ENCODE peak calls at places on chromosomes 7 and 10, in five cellular contexts. One of them, this sample, is unnamed. For H3K4me1, the result is how much of the 10 kb centered on the place peaks cover.

GRCh38 chr10:57964371-57964770 is 303.3 kb downstream of the IPMK start:
- DNase-seq in right atrium auricular region: no peak
- DNase-seq in mucosa of descending colon: no peak
- DNase-seq in sigmoid colon: no peak
- DNase-seq in SK-N-SH: no peak
- DNase-seq in this sample: no peak

GRCh38 chr7:45654341-45654740 is 80.2 kb downstream of the ADCY1 start:
- DNase-seq in mucosa of descending colon: no peak
- DNase-seq in SK-N-SH: no peak
- DNase-seq in right atrium auricular region: no peak
- DNase-seq in sigmoid colon: no peak
- DNase-seq in this sample: no peak

GRCh38 chr10:123986736-123987135 is 95.1 kb upstream of the CPXM2 start:
- DNase-seq in mucosa of descending colon: no peak
- DNase-seq in sigmoid colon: no peak
- DNase-seq in right atrium auricular region: no peak
- DNase-seq in SK-N-SH: no peak
- DNase-seq in this sample: peak

GRCh38 chr10:15419279-15419874 is 48.3 kb upstream of the FAM171A1 start:
- DNase-seq in right atrium auricular region: no peak
- DNase-seq in SK-N-SH: peak
- DNase-seq in sigmoid colon: no peak
- DNase-seq in mucosa of descending colon: peak
- DNase-seq in this sample: no peak

GRCh38 chr7:26860361-26860760 is 4.0 kb downstream of the SKAP2 start:
- DNase-seq in right atrium auricular region: no peak
- DNase-seq in mucosa of descending colon: peak
- DNase-seq in SK-N-SH: no peak
- DNase-seq in sigmoid colon: no peak
- DNase-seq in this sample: no peak

GRCh38 chr7:35781200-35781701 is 19.6 kb upstream of the SEPTIN7 start:
- DNase-seq in mucosa of descending colon: no peak
- DNase-seq in right atrium auricular region: no peak
- DNase-seq in SK-N-SH: no peak
- DNase-seq in sigmoid colon: no peak
- DNase-seq in this sample: no peak

GRCh38 chr7:20598479-20599419 is 16.7 kb upstream of the ABCB5 start:
- DNase-seq in sigmoid colon: no peak
- DNase-seq in right atrium auricular region: no peak
- DNase-seq in SK-N-SH: peak
- DNase-seq in mucosa of descending colon: no peak
- DNase-seq in this sample: no peak

GRCh38 chr7:140390466-140391190 is 7.7 kb downstream of the SLC37A3 start:
- DNase-seq in SK-N-SH: no peak
- DNase-seq in sigmoid colon: peak
- DNase-seq in mucosa of descending colon: no peak
- DNase-seq in right atrium auricular region: no peak
- DNase-seq in this sample: no peak

GRCh38 chr7:1233328-1234048 is 816 bp downstream of the UNCX start:
- DNase-seq in sigmoid colon: no peak
- DNase-seq in SK-N-SH: no peak
- DNase-seq in mucosa of descending colon: no peak
- DNase-seq in right atrium auricular region: no peak
- DNase-seq in this sample: no peak

GRCh38 chr7:137091396-137091795 is 222.9 kb downstream of the CHRM2 start:
- DNase-seq in mucosa of descending colon: no peak
- DNase-seq in right atrium auricular region: no peak
- DNase-seq in SK-N-SH: peak
- DNase-seq in sigmoid colon: no peak
- DNase-seq in this sample: no peak

GRCh38 chr7:44634839-44635591 is 28.6 kb downstream of the OGDH start:
- DNase-seq in mucosa of descending colon: peak
- DNase-seq in right atrium auricular region: peak
- DNase-seq in sigmoid colon: no peak
- DNase-seq in SK-N-SH: no peak
- DNase-seq in this sample: no peak

GRCh38 chr10:77974396-77975074 is 48.0 kb upstream of the DLG5 start:
- DNase-seq in SK-N-SH: peak
- DNase-seq in mucosa of descending colon: peak
- DNase-seq in sigmoid colon: peak
- DNase-seq in right atrium auricular region: no peak
- DNase-seq in this sample: no peak

GRCh38 chr7:41058986-41059741 is 643.7 kb downstream of the INHBA start:
- DNase-seq in right atrium auricular region: no peak
- DNase-seq in mucosa of descending colon: no peak
- DNase-seq in SK-N-SH: no peak
- DNase-seq in sigmoid colon: no peak
- DNase-seq in this sample: no peak

GRCh38 chr10:87973635-87974034 is 110.2 kb downstream of the PTEN start:
- DNase-seq in SK-N-SH: no peak
- DNase-seq in right atrium auricular region: no peak
- DNase-seq in mucosa of descending colon: no peak
- DNase-seq in sigmoid colon: no peak
- DNase-seq in this sample: no peak

GRCh38 chr7:123070702-123071286 is 75.3 kb upstream of the TAS2R16 start:
- DNase-seq in sigmoid colon: no peak
- DNase-seq in mucosa of descending colon: peak
- DNase-seq in SK-N-SH: peak
- DNase-seq in right atrium auricular region: no peak
- DNase-seq in this sample: no peak
- TF ChIP-seq CTCF in sigmoid colon: no peak
- TF ChIP-seq CTCF in mucosa of descending colon: no peak
- TF ChIP-seq CTCF in SK-N-SH: peak
- TF ChIP-seq CTCF in right atrium auricular region: no peak
- TF ChIP-seq CTCF in this sample: no peak

GRCh38 chr10:133365461-133366129 is 7.6 kb downstream of the ECHS1 start:
- DNase-seq in SK-N-SH: no peak
- DNase-seq in mucosa of descending colon: no peak
- DNase-seq in right atrium auricular region: no peak
- DNase-seq in sigmoid colon: no peak
- DNase-seq in this sample: no peak

GRCh38 chr10:133361773-133362441 is 4.1 kb upstream of the FUOM start:
- DNase-seq in sigmoid colon: no peak
- DNase-seq in SK-N-SH: no peak
- DNase-seq in mucosa of descending colon: no peak
- DNase-seq in right atrium auricular region: no peak
- DNase-seq in this sample: no peak

GRCh38 chr10:133364645-133365431 is 7.0 kb upstream of the FUOM start:
- DNase-seq in SK-N-SH: no peak
- DNase-seq in sigmoid colon: no peak
- DNase-seq in mucosa of descending colon: peak
- DNase-seq in right atrium auricular region: no peak
- DNase-seq in this sample: no peak

GRCh38 chr10:133361227-133361626 is 3.4 kb upstream of the FUOM start:
- DNase-seq in right atrium auricular region: no peak
- DNase-seq in mucosa of descending colon: no peak
- DNase-seq in sigmoid colon: no peak
- DNase-seq in SK-N-SH: no peak
- DNase-seq in this sample: no peak

DNA sequence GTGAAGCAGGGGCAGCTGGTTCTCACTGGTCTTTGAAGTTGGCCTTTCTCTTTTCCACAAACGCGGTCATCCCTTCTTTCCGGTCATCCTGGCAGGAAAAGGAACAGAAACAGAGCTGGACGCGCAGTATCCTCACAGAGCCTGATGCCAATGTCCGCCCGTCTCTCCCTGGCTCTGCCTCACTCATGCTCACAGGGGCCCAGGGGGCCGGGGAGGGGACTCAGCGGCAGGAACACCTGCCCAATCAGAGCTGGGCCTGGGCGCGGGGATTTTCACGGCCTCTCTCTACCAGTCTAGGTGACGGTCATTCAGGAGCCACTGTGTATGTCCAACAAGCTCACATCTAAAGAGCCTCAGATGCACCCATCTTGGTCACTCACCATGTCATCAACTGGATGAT is 5.0 kb upstream of the FUOM start:
- DNase-seq in sigmoid colon: no peak
- DNase-seq in SK-N-SH: no peak
- DNase-seq in mucosa of descending colon: no peak
- DNase-seq in right atrium auricular region: no peak
- DNase-seq in this sample: no peak
- H3K4me1 ChIP-seq in sigmoid colon: under half
- H3K4me1 ChIP-seq in SK-N-SH: under half
- H3K4me1 ChIP-seq in mucosa of descending colon: under half
- H3K4me1 ChIP-seq in right atrium auricular region: under half
- H3K4me1 ChIP-seq in this sample: under half

GRCh38 chr7:101239191-101239950 is 1.8 kb upstream of the CLDN15 start:
- DNase-seq in sigmoid colon: no peak
- DNase-seq in SK-N-SH: peak
- DNase-seq in mucosa of descending colon: no peak
- DNase-seq in right atrium auricular region: no peak
- DNase-seq in this sample: no peak
- H3K4me3 ChIP-seq in sigmoid colon: no peak
- H3K4me3 ChIP-seq in SK-N-SH: no peak
- H3K4me3 ChIP-seq in mucosa of descending colon: no peak
- H3K4me3 ChIP-seq in right atrium auricular region: no peak
- H3K4me3 ChIP-seq in this sample: no peak

DNA sequence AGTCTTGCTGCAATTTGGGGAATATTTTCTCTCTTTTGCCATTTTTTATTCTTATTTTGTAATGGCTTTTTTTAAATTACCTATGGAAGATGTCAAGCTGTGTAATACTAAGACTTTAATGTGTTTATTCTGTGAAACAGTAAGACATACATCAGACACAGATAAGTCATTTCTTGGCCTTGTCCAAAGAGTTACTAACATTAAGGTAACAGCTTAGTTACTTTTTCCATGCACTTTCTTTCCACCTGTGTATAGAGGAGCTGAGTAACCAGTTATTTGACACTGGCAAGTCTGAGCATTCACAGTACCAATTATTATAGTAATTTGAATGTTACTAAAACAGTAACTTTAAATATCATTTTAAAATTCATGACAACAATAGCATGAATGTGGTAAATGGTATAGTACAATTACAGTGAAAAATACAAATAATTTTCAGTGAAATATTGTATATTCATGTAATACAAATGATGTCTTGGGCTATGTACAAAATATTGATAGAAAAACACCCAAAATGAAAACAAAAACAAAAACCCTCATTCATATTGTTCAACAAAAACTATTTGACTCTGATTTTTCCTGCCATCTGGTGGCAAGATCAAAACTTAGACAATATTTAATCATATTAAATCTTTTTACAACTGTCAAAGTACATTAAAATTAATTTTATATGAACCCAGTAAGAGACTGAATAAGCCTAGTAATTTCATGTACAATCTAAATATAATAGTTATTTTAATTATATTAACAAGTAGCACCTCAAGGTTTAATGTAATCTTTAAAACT is 259.8 kb upstream of the SEMA3A start:
- DNase-seq in mucosa of descending colon: no peak
- DNase-seq in sigmoid colon: no peak
- DNase-seq in SK-N-SH: no peak
- DNase-seq in right atrium auricular region: no peak
- DNase-seq in this sample: no peak
- TF ChIP-seq CTCF in mucosa of descending colon: no peak
- TF ChIP-seq CTCF in sigmoid colon: no peak
- TF ChIP-seq CTCF in SK-N-SH: peak
- TF ChIP-seq CTCF in right atrium auricular region: peak
- TF ChIP-seq CTCF in this sample: no peak

DNA sequence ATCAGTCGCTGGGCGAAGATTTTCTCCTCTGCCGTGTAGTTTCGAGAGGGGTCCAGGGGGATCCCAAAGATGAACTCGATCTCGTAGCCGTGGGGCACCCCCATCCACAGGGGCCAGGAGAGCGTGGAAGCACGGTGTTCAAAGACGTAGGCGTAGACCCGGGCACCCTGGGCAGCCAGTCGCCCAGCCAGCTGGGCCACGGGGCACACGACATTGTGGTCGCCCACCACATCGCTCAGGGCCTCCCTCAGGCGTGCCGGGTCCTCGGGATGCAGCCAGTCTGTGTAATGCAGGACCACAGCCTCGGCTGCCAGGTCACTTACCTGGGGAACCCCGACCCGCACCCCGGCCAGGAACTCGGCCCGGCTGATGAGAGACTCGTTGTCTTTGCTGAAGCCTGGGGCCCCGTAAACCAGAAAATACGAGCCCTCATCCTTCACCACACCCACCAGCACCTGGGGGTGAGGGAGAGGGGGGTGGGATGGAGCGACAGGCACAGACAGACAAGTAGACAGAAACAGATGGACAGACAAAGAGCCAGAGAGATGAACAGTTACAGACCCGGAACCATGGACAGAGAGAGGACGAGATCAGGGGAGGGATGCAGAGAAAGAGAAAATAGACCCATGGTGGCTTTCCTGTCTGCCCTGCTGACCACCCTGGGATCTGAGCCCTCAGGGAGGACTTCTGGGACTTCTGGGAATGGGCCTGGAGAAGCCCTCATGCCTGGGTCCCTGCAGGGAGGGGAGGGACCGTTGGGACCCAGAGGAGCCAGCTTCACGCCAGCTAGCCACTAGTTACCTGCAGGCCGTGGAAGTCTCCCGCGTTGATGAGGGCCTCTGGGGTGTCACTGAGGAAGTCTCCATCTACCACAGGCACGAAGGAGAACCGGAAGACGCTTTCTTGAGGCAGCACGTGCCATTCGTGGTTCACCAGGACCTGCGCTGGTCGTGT is 3.0 kb downstream of the ACHE start:
- DNase-seq in right atrium auricular region: no peak
- DNase-seq in sigmoid colon: peak
- DNase-seq in SK-N-SH: no peak
- DNase-seq in mucosa of descending colon: no peak
- DNase-seq in this sample: no peak
- H3K4me1 ChIP-seq in right atrium auricular region: half or more
- H3K4me1 ChIP-seq in sigmoid colon: half or more
- H3K4me1 ChIP-seq in SK-N-SH: under half
- H3K4me1 ChIP-seq in mucosa of descending colon: under half
- H3K4me1 ChIP-seq in this sample: under half

GRCh38 chr7:87007063-87007462 is 52.4 kb downstream of the ELAPOR2 start:
- DNase-seq in mucosa of descending colon: no peak
- DNase-seq in sigmoid colon: no peak
- DNase-seq in right atrium auricular region: no peak
- DNase-seq in SK-N-SH: no peak
- DNase-seq in this sample: no peak

GRCh38 chr7:87000344-87000743 is 59.1 kb downstream of the ELAPOR2 start:
- DNase-seq in sigmoid colon: no peak
- DNase-seq in SK-N-SH: no peak
- DNase-seq in right atrium auricular region: no peak
- DNase-seq in mucosa of descending colon: no peak
- DNase-seq in this sample: no peak

GRCh38 chr7:87001214-87001613 is 58.2 kb downstream of the ELAPOR2 start:
- DNase-seq in SK-N-SH: no peak
- DNase-seq in mucosa of descending colon: no peak
- DNase-seq in right atrium auricular region: no peak
- DNase-seq in sigmoid colon: no peak
- DNase-seq in this sample: no peak

GRCh38 chr7:87004956-87005355 is 54.5 kb downstream of the ELAPOR2 start:
- DNase-seq in sigmoid colon: no peak
- DNase-seq in right atrium auricular region: no peak
- DNase-seq in mucosa of descending colon: no peak
- DNase-seq in SK-N-SH: no peak
- DNase-seq in this sample: no peak

GRCh38 chr7:87003872-87004798 is 55.3 kb downstream of the ELAPOR2 start:
- DNase-seq in right atrium auricular region: no peak
- DNase-seq in SK-N-SH: peak
- DNase-seq in sigmoid colon: no peak
- DNase-seq in mucosa of descending colon: no peak
- DNase-seq in this sample: no peak
- H3K4me3 ChIP-seq in right atrium auricular region: peak
- H3K4me3 ChIP-seq in SK-N-SH: peak
- H3K4me3 ChIP-seq in sigmoid colon: no peak
- H3K4me3 ChIP-seq in mucosa of descending colon: no peak
- H3K4me3 ChIP-seq in this sample: no peak

GRCh38 chr7:158160199-158160598 is 427.4 kb downstream of the PTPRN2 start:
- DNase-seq in right atrium auricular region: no peak
- DNase-seq in SK-N-SH: no peak
- DNase-seq in mucosa of descending colon: no peak
- DNase-seq in sigmoid colon: no peak
- DNase-seq in this sample: no peak
- TF ChIP-seq CTCF in right atrium auricular region: no peak
- TF ChIP-seq CTCF in SK-N-SH: no peak
- TF ChIP-seq CTCF in mucosa of descending colon: no peak
- TF ChIP-seq CTCF in sigmoid colon: no peak
- TF ChIP-seq CTCF in this sample: no peak